ENCODE peak calls at places on chromosomes 6 and 20, in four cellular contexts. W is dermis blood vessel endothelial cell, E is amygdala, Y is germinal center. R is an unnamed sample.

GRCh38 chr6:168648240-168648639 is 207.3 kb downstream of the SMOC2 start:
- DNase-seq in E (no peak), W (no peak), Y (no peak), R (no peak)

GRCh38 chr20:46182271-46182670 is 64.2 kb downstream of the CD40 start:
- DNase-seq in Y (no peak), E (no peak), W (no peak), R (no peak)

GRCh38 chr20:50526403-50526989 is 16.3 kb downstream of the PTPN1 start:
- DNase-seq in Y (no peak), E (no peak), W (peak), R (peak)

GRCh38 chr20:6783752-6784725 is 16.6 kb downstream of the BMP2 start:
- DNase-seq in W (peak), Y (no peak), E (no peak), R (no peak)

GRCh38 chr20:1204547-1204946 is 1.3 kb downstream of the C20orf202 start:
- DNase-seq in E (no peak), Y (no peak), W (no peak), R (no peak)

GRCh38 chr20:40763646-40764295 is 74.7 kb upstream of the MAFB start:
- DNase-seq in Y (no peak), E (no peak), W (no peak), R (no peak)

GRCh38 chr6:147382945-147383554 is 125.4 kb upstream of the SAMD5 start:
- DNase-seq in W (peak), Y (no peak), E (no peak), R (peak)

GRCh38 chr6:158847012-158847529 is 27.9 kb upstream of the EZR start:
- DNase-seq in W (no peak), E (no peak), Y (no peak), R (no peak)

GRCh38 chr6:81988446-81988845 is 236.0 kb upstream of the TENT5A start:
- DNase-seq in W (no peak), E (no peak), Y (no peak), R (no peak)

GRCh38 chr6:166925141-166925996 is 31.0 kb downstream of the RNASET2 start:
- DNase-seq in E (no peak), Y (no peak), W (no peak), R (no peak)

GRCh38 chr6:152959333-152959732 is 23.5 kb downstream of the FBXO5 start:
- DNase-seq in W (no peak), Y (no peak), E (no peak), R (no peak)

GRCh38 chr20:4978050-4978918 is 23.0 kb downstream of the SLC23A2 start:
- DNase-seq in W (peak), Y (no peak), E (no peak), R (peak)

GRCh38 chr6:14758421-14759043 is 487.3 kb upstream of the JARID2 start:
- DNase-seq in W (no peak), E (no peak), Y (no peak), R (no peak)

GRCh38 chr6:118320652-118321051 is 227.4 kb upstream of the PLN start:
- DNase-seq in W (peak), Y (no peak), E (no peak), R (no peak)

GRCh38 chr6:159309723-159310122 is 140.5 kb downstream of the FNDC1 start:
- DNase-seq in E (no peak), W (no peak), Y (no peak), R (no peak)

GRCh38 chr20:49853640-49854039 is 41.0 kb downstream of the SLC9A8 start:
- DNase-seq in Y (no peak), E (no peak), W (peak), R (peak)

GRCh38 chr6:6711832-6712231 is 123.3 kb downstream of the LY86 start:
- DNase-seq in W (no peak), Y (peak), E (no peak), R (no peak)

GRCh38 chr6:111521497-111522275 is 38.7 kb upstream of the REV3L start:
- DNase-seq in Y (no peak), E (no peak), W (no peak), R (no peak)

GRCh38 chr6:132780770-132781371 is 17.6 kb downstream of the SLC18B1 start:
- DNase-seq in E (no peak), W (peak), Y (peak), R (peak)

GRCh38 chr6:135995160-135995898 is 143.8 kb downstream of the PDE7B start:
- DNase-seq in E (no peak), Y (no peak), W (peak), R (peak)

GRCh38 chr6:43833223-43833995 is 63.4 kb downstream of the VEGFA start:
- DNase-seq in W (no peak), Y (no peak), E (no peak), R (no peak)

GRCh38 chr6:74048387-74048786 is 352.4 kb downstream of the CD109 start:
- DNase-seq in Y (no peak), W (no peak), E (no peak), R (no peak)

GRCh38 chr20:63183422-63184146 is 32.3 kb downstream of the YTHDF1 start:
- DNase-seq in W (peak), Y (peak), E (no peak), R (peak)